ENCODE peak calls at places on chromosomes 6 and 20, in six cellular contexts. K, D, I, G, P and S are unnamed samples.
A peak's percentile ranks its signal among the peaks of the same experiment; 100 is the strongest.

GRCh38 chr6:168536665-168537249 is 95.8 kb downstream of the SMOC2 start:
- DNase-seq in K (no peak), D (no peak), I (no peak), G (no peak), P (no peak), S (no peak)

GRCh38 chr6:134315974-134316391 is 1.9 kb downstream of the SGK1 start:
- DNase-seq in K (no peak), D (no peak), I (no peak), G (peak; percentile 6), P (no peak), S (no peak)

GRCh38 chr6:155117266-155117665 is 122.2 kb downstream of the TIAM2 start:
- DNase-seq in K (no peak), D (peak; percentile 74), I (peak; percentile 89), G (no peak), P (no peak), S (no peak)

GRCh38 chr6:160101262-160102205 is 20.1 kb upstream of the SLC22A1 start:
- DNase-seq in K (no peak), D (no peak), I (no peak), G (no peak), P (no peak), S (no peak)

GRCh38 chr6:79538481-79538971 is 1.3 kb upstream of the LCA5 start:
- DNase-seq in K (no peak), D (no peak), I (peak; percentile 44), G (no peak), P (no peak), S (no peak)

GRCh38 chr6:129206761-129207330 is 323.9 kb downstream of the LAMA2 start:
- DNase-seq in K (no peak), D (no peak), I (no peak), G (no peak), P (no peak), S (no peak)

GRCh38 chr6:134317471-134318131 is at the start of gene SGK1:
- DNase-seq in K (no peak), D (peak; percentile 35), I (peak; percentile 54), G (peak; percentile 3), P (no peak), S (no peak)

GRCh38 chr6:13767121-13767794 is 47.1 kb downstream of the MCUR1 start:
- DNase-seq in K (peak; percentile 73), D (peak; percentile 16), I (peak; percentile 41), G (no peak), P (peak; percentile 56), S (no peak)

GRCh38 chr6:135475292-135475886 is 22.2 kb downstream of the AHI1 start:
- DNase-seq in K (no peak), D (no peak), I (no peak), G (no peak), P (no peak), S (no peak)

GRCh38 chr6:26545617-26546016 is 7.5 kb downstream of the HMGN4 start:
- DNase-seq in K (no peak), D (no peak), I (no peak), G (no peak), P (no peak), S (no peak)

GRCh38 chr6:30748851-30749540 is 4.6 kb upstream of the IER3 start:
- DNase-seq in K (no peak), D (no peak), I (no peak), G (no peak), P (no peak), S (no peak)

GRCh38 chr6:88238065-88238464 is 71.9 kb upstream of the CNR1 start:
- DNase-seq in K (no peak), D (no peak), I (peak; percentile 33), G (no peak), P (no peak), S (no peak)

GRCh38 chr20:33275871-33276270 is 7.1 kb upstream of the BPIFB1 start:
- DNase-seq in K (no peak), D (no peak), I (no peak), G (no peak), P (no peak), S (no peak)

GRCh38 chr6:1761472-1761871 is 151.8 kb downstream of the FOXC1 start:
- DNase-seq in K (no peak), D (no peak), I (no peak), G (no peak), P (no peak), S (no peak)

GRCh38 chr6:28429781-28430180 is 13.5 kb downstream of the ZSCAN23 start:
- DNase-seq in K (no peak), D (no peak), I (no peak), G (no peak), P (no peak), S (no peak)

GRCh38 chr6:43334466-43335095 is 26.0 kb upstream of the CRIP3 start:
- DNase-seq in K (no peak), D (peak; percentile 68), I (peak; percentile 62), G (no peak), P (no peak), S (no peak)

GRCh38 chr20:35093245-35093884 is 758 bp upstream of the TRPC4AP start:
- DNase-seq in K (no peak), D (peak; percentile 86), I (peak; percentile 85), G (no peak), P (no peak), S (no peak)

GRCh38 chr20:19254086-19254821 is 41.8 kb downstream of the SLC24A3 start:
- DNase-seq in K (no peak), D (no peak), I (peak; percentile 37), G (no peak), P (peak; percentile 34), S (no peak)

GRCh38 chr6:167699141-167700036 is 127.3 kb upstream of the AFDN start:
- DNase-seq in K (peak; percentile 71), D (peak; percentile 58), I (peak; percentile 11), G (peak; percentile 61), P (peak; percentile 76), S (peak; percentile 68)

GRCh38 chr20:49916146-49917002 is 1.0 kb upstream of the SPATA2 start:
- DNase-seq in K (no peak), D (peak; percentile 42), I (no peak), G (no peak), P (no peak), S (no peak)

GRCh38 chr20:32906200-32906599 is 47.5 kb downstream of the EFCAB8 start:
- DNase-seq in K (no peak), D (no peak), I (no peak), G (no peak), P (no peak), S (no peak)

GRCh38 chr6:85346196-85346595 is 103.7 kb upstream of the NT5E start:
- DNase-seq in K (no peak), D (no peak), I (no peak), G (no peak), P (no peak), S (no peak)

GRCh38 chr20:33159713-33160112 is 8.2 kb upstream of the BPIFA2 start:
- DNase-seq in K (no peak), D (no peak), I (no peak), G (no peak), P (no peak), S (no peak)

GRCh38 chr6:99099243-99099642 is 151.5 kb upstream of the FBXL4 start:
- DNase-seq in K (no peak), D (no peak), I (no peak), G (no peak), P (no peak), S (no peak)

GRCh38 chr6:69593706-69594105 is 203.1 kb downstream of the LMBRD1 start:
- DNase-seq in K (no peak), D (peak; percentile 28), I (no peak), G (no peak), P (no peak), S (no peak)